ENCODE peak calls at places on chromosomes 2 and 18, in seven cellular contexts. O is heart left ventricle, G is GM06990, W is WERI-Rb-1, K is AG09319, Q is AG09309, D is GM19239. B is an unnamed sample.

GRCh38 chr18:59769105-59769865 is 72.1 kb upstream of the CCBE1 start:
- DNase-seq in O (no peak), D (no peak), W (no peak), G (no peak), Q (no peak), K (peak; percentile 52), B (no peak)

GRCh38 chr18:21672868-21673267 is 31.7 kb downstream of the ABHD3 start:
- DNase-seq in D (no peak), G (no peak), O (no peak), Q (no peak), W (peak; percentile 40), K (no peak), B (no peak)

GRCh38 chr2:168500516-168500915 is 44.4 kb downstream of the CERS6 start:
- DNase-seq in K (no peak), W (no peak), O (no peak), D (no peak), Q (no peak), G (no peak), B (no peak)

GRCh38 chr18:26565514-26565913 is 17.2 kb upstream of the KCTD1 start:
- DNase-seq in D (no peak), K (no peak), W (no peak), G (no peak), O (no peak), Q (no peak), B (no peak)

GRCh38 chr18:73879771-73880170 is 267.9 kb downstream of the FBXO15 start:
- DNase-seq in G (no peak), K (no peak), W (no peak), Q (no peak), O (no peak), D (no peak), B (no peak)

GRCh38 chr2:132568679-132569078 is 101.3 kb downstream of the LYPD1 start:
- DNase-seq in G (no peak), D (no peak), W (no peak), Q (no peak), K (no peak), O (no peak), B (no peak)

GRCh38 chr2:21467910-21468309 is 344.1 kb downstream of the TDRD15 start:
- DNase-seq in G (no peak), K (no peak), O (no peak), W (no peak), Q (no peak), D (no peak), B (no peak)

GRCh38 chr2:119482481-119483394 is 41.5 kb downstream of the SCTR start:
- DNase-seq in K (no peak), G (no peak), D (no peak), Q (no peak), W (no peak), O (no peak), B (no peak)

GRCh38 chr2:43676322-43677050 is at the start of gene C1GALT1C1L:
- DNase-seq in D (no peak), Q (peak; percentile 10), O (peak; percentile 81), W (peak; percentile 32), G (no peak), K (no peak), B (peak; percentile 33)

GRCh38 chr2:213253162-213253561 is 31.1 kb upstream of the SPAG16 start:
- DNase-seq in K (no peak), O (no peak), W (no peak), D (no peak), G (no peak), Q (no peak), B (no peak)

GRCh38 chr18:27382477-27383216 is 197.5 kb upstream of the CHST9 start:
- DNase-seq in D (no peak), O (no peak), Q (no peak), G (no peak), W (no peak), K (no peak), B (no peak)

GRCh38 chr2:21001988-21002813 is 41.7 kb downstream of the APOB start:
- DNase-seq in D (no peak), K (no peak), Q (no peak), W (no peak), G (no peak), O (no peak), B (no peak)

GRCh38 chr2:209936106-209936663 is 66.3 kb upstream of the RPE start:
- DNase-seq in Q (no peak), K (no peak), D (no peak), O (no peak), W (no peak), G (no peak), B (no peak)

B was measured in germinal center.